ENCODE peak calls at places on chromosomes 1 and 21, in eight cellular contexts. P is GM12865, I is tibial artery, W is endothelial cell, J is osteocyte, D is endothelial cell of umbilical vein, R is heart left ventricle, Z is OCI-LY7. G is an unnamed sample.

GRCh38 chr1:173195596-173196088 is 11.5 kb downstream of the TNFSF4 start:
- DNase-seq in Z (peak), R (no peak), J (no peak), W (no peak), D (no peak), I (no peak), P (peak), G (no peak)

GRCh38 chr21:26495283-26495849 is 77.7 kb downstream of the CYYR1 start:
- DNase-seq in W (no peak), R (no peak), I (no peak), P (no peak), Z (no peak), J (no peak), D (no peak), G (no peak)

GRCh38 chr21:43893536-43894205 is 28.6 kb downstream of the AGPAT3 start:
- DNase-seq in J (no peak), R (no peak), I (no peak), W (no peak), Z (no peak), P (peak), D (peak), G (no peak)

GRCh38 chr21:42063206-42063577 is 7.9 kb upstream of the UMODL1 start:
- DNase-seq in W (no peak), Z (peak), D (no peak), R (peak), P (peak), I (no peak), J (no peak), G (no peak)

GRCh38 chr1:107196973-107197562 is 56.2 kb downstream of the NTNG1 start:
- DNase-seq in R (no peak), I (no peak), J (no peak), Z (peak), W (peak), D (no peak), P (peak), G (no peak)

GRCh38 chr1:156750191-156750931 is 1.1 kb downstream of the HDGF start:
- DNase-seq in W (no peak), I (no peak), P (peak), R (no peak), J (no peak), D (peak), Z (peak), G (no peak)

GRCh38 chr1:176648556-176648955 is 185.6 kb downstream of the PAPPA2 start:
- DNase-seq in R (no peak), D (no peak), J (no peak), I (no peak), P (no peak), W (no peak), Z (no peak), G (no peak)

GRCh38 chr1:234941711-234942320 is 186.8 kb downstream of the TOMM20 start:
- DNase-seq in W (no peak), D (no peak), R (no peak), P (no peak), Z (no peak), I (no peak), J (no peak), G (no peak)

GRCh38 chr1:167687919-167688519 is 33.8 kb upstream of the MPZL1 start:
- DNase-seq in R (peak), I (peak), D (peak), P (peak), W (peak), J (peak), Z (peak), G (no peak)

GRCh38 chr1:220575718-220576497 is 48.0 kb downstream of the MARK1 start:
- DNase-seq in R (no peak), W (no peak), Z (no peak), P (no peak), D (no peak), I (no peak), J (no peak), G (no peak)

GRCh38 chr1:218882454-218882853 is 291.2 kb upstream of the LYPLAL1 start:
- DNase-seq in P (no peak), W (no peak), I (no peak), D (no peak), Z (no peak), J (no peak), R (no peak), G (no peak)

GRCh38 chr1:24501371-24502167 is 1.1 kb upstream of the RCAN3 start:
- DNase-seq in P (peak), D (no peak), Z (peak), W (peak), R (no peak), J (no peak), I (peak), G (no peak)

GRCh38 chr1:205298191-205298994 is 23.2 kb downstream of the NUAK2 start:
- DNase-seq in I (no peak), W (no peak), J (no peak), D (peak), R (no peak), P (no peak), Z (no peak), G (no peak)

GRCh38 chr1:207781312-207781711 is 29.5 kb downstream of the CD46 start:
- DNase-seq in I (no peak), R (no peak), Z (no peak), P (no peak), D (no peak), W (no peak), J (no peak), G (no peak)

GRCh38 chr1:175079338-175079737 is 11.7 kb downstream of the TNN start:
- DNase-seq in R (no peak), Z (no peak), P (no peak), D (no peak), J (no peak), W (no peak), I (no peak), G (no peak)

GRCh38 chr1:12113433-12114339 is 50.6 kb downstream of the TNFRSF8 start:
- DNase-seq in P (no peak), W (no peak), R (no peak), I (no peak), J (no peak), Z (no peak), D (no peak), G (no peak)

GRCh38 chr1:9357958-9358357 is 65.3 kb downstream of the SPSB1 start:
- DNase-seq in R (no peak), Z (no peak), J (no peak), W (no peak), D (no peak), I (no peak), P (no peak), G (no peak)

GRCh38 chr21:31656199-31657095 is 3.0 kb upstream of the SOD1 start:
- DNase-seq in P (peak), J (peak), Z (no peak), I (no peak), D (no peak), W (no peak), R (no peak), G (no peak)

GRCh38 chr1:219924348-219924747 is 4.0 kb downstream of the SLC30A10 start:
- DNase-seq in I (no peak), J (no peak), R (no peak), Z (no peak), P (no peak), D (no peak), W (no peak), G (no peak)

GRCh38 chr1:235295902-235296350 is 32.1 kb downstream of the ARID4B start:
- DNase-seq in W (no peak), D (no peak), R (no peak), I (no peak), P (no peak), J (no peak), Z (no peak), G (no peak)

GRCh38 chr1:102891868-102892625 is 216.3 kb downstream of the COL11A1 start:
- DNase-seq in R (no peak), D (peak), J (no peak), Z (no peak), I (no peak), W (no peak), P (no peak), G (no peak)

GRCh38 chr1:179966551-179966950 is 11.9 kb downstream of the CEP350 start:
- DNase-seq in Z (no peak), W (no peak), J (no peak), I (no peak), P (no peak), D (no peak), R (no peak), G (no peak)

DNA sequence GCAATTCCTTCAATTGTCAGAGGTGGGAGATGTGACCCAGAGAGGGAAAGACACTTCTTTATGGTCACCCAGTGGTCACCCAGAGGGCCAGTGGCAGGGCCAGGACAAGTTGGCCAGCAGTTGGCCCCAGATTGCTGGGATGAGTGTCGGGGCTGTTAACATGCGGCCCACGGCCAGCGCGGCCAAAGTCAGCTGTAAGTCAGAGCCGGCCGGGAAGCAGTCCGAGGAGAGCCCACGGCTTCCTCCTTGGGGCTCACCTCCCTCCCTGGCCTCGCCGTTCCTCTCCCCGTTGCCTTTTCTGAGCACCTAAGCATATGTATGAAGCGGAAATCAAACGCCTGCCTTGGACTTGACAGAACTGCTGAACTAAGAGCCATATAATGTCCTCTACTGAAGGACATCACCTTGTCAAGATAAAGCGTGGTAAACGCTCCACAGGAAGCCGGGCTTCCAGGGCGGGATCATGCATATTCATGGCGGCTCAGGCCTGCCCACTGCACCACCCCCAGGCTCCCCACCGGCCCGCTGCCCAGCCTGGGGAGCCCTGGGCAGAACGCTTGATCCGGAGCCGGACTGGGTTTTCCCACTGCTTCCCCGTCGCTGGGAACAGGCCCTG is 245.4 kb upstream of the POU3F1 start:
- DNase-seq in J (no peak), P (peak), R (peak), W (no peak), Z (no peak), I (no peak), D (no peak), G (no peak)
- TF ChIP-seq CTCF in J (no peak), P (no peak), R (no peak), W (no peak), Z (no peak), I (no peak), D (no peak), G (no peak)

GRCh38 chr1:18229620-18230019 is 122.0 kb downstream of the IGSF21 start:
- DNase-seq in R (no peak), Z (no peak), W (no peak), P (no peak), D (no peak), I (no peak), J (no peak), G (no peak)

GRCh38 chr1:18234790-18235242 is 127.2 kb downstream of the IGSF21 start:
- DNase-seq in P (peak), I (no peak), D (no peak), R (no peak), Z (peak), W (peak), J (no peak), G (no peak)

GRCh38 chr1:18233176-18233864 is 125.7 kb downstream of the IGSF21 start:
- DNase-seq in P (no peak), Z (no peak), I (no peak), R (no peak), J (no peak), D (no peak), W (no peak), G (no peak)

GRCh38 chr1:18230840-18231239 is 123.2 kb downstream of the IGSF21 start:
- DNase-seq in R (no peak), P (no peak), J (no peak), D (no peak), W (peak), I (no peak), Z (no peak), G (no peak)

DNA sequence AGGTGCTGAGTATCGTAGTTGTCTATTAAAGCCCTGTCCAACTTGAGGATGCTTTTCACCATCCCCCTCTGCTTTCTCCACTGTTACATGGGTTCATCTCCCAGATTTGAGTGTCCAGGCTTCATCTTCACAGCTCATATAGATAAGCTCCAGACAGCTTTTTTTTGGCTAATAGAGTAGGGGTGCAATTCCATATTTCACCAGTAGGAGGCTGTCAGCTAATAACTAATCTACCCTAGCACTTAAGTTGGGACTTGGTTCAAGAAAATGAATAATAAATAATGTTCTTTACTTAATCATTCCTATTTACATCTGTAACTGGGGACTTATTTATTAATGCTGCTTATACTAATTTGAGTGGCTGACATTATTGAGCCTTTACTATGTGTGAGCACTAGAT is 124.5 kb downstream of the IGSF21 start:
- DNase-seq in W (no peak), P (peak), I (no peak), Z (no peak), R (no peak), J (no peak), D (no peak), G (no peak)
- TF ChIP-seq CTCF in W (peak), P (peak), I (no peak), Z (peak), R (peak), J (no peak), D (no peak), G (no peak)

DNA sequence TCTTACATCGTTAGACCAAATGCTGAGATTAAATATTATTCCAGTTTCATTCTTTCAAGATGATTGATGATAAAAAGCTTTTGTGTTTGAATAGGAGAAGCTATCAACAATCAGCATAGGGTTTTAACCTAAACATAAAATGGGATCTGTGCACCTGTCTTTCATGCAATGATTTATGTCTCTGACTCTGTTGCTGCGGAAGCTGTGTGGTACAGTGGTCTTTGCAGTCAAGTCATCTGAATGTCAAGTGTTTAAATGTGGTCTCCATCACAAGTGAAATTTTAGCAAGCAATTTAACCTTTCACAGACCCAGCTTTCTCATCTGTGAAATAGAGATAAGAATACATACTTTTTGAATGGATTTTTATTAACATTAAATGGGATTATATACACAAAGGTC is 107.2 kb downstream of the PLPPR5 start:
- DNase-seq in D (no peak), Z (no peak), R (no peak), J (no peak), W (no peak), I (no peak), P (no peak), G (no peak)
- TF ChIP-seq CTCF in D (no peak), Z (no peak), R (no peak), J (no peak), W (no peak), I (no peak), P (no peak), G (no peak)

DNA sequence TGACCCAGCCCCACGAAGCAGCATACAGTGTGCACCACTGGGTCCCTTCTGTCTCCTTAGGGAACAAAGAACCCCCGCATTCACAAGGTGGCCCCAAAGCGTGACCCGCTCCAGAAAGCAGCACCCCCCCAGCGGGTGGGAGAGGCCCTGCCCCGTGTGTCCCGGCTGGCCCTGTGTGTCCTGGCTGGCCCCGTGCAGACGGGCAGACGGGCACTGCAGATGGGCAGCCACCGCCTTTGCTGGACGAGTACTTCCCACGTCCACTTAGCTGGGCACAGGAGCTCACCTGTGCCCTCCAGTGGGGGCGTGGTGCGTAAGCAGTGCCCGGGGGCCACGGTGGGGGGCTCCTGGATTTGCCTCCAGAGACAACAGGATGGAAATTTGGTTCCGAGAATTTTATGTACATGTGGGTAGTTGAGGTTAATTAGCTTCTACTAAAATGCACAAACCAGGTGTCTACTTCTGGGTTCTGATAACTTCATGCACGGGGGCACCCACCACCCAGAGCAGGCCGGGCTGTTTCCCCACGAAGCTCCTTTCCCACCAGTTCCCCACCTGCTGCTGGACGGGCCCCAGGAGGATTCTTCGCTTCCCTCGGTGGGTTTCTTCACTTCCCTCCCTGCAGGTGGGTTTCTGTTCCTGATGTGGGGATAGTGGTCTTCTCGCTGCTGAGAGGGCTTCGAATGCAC is 33.2 kb upstream of the SLC19A1 start:
- DNase-seq in J (no peak), R (no peak), I (no peak), D (no peak), W (no peak), P (no peak), Z (no peak), G (peak)
- TF ChIP-seq CTCF in J (no peak), R (no peak), I (no peak), D (no peak), W (no peak), P (no peak), Z (no peak), G (no peak)

GRCh38 chr1:15426492-15427279 is 11.6 kb upstream of the CTRC start:
- DNase-seq in J (no peak), D (no peak), I (no peak), R (no peak), Z (no peak), P (no peak), W (no peak), G (no peak)
- TF ChIP-seq CTCF in J (no peak), D (no peak), I (no peak), R (no peak), Z (no peak), P (no peak), W (no peak), G (peak)

DNA sequence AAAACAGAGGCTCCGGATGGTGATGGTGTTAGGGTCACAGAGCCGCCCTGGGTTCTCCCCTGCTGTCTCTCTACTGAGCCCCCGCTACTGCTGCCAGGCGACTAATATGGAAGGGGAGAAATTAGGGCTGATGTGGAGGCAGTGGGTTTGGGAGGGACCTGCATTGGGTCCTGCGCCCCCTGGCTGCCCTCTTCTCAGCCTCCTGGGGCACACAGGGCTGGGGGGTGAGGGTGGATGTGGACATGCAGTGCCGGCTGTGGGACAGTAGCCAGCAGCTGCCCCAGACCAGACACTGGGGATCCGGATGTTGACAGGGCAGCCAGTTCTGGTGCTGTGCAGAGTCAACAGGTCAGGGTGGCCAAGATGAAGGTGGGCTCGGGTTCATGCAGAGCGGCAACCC is 1.5 kb upstream of the CLCNKB start:
- DNase-seq in I (no peak), J (no peak), D (no peak), W (no peak), Z (peak), P (no peak), R (peak), G (no peak)
- TF ChIP-seq CTCF in I (no peak), J (no peak), D (no peak), W (no peak), Z (peak), P (no peak), R (no peak), G (no peak)

GRCh38 chr1:83747853-83748482 is 251.0 kb downstream of the TTLL7 start:
- DNase-seq in J (no peak), P (no peak), R (no peak), I (no peak), Z (no peak), D (no peak), W (no peak), G (no peak)
- TF ChIP-seq CTCF in J (no peak), P (no peak), R (no peak), I (no peak), Z (no peak), D (no peak), W (no peak), G (no peak)

G was measured in left ventricle myocardium inferior.